ENCODE peak calls at places on chromosomes 13 and 19, in six cellular contexts. One of them, this sample, is unnamed.
A peak's percentile ranks its signal among the peaks of the same experiment; 100 is the strongest.

GRCh38 chr13:111491021-111491420 is 170.6 kb downstream of the TEX29 start:
- DNase-seq in HCT116: no peak
- DNase-seq in upper lobe of left lung: no peak
- DNase-seq in right atrium auricular region: no peak
- DNase-seq in heart right ventricle: no peak
- DNase-seq in aorta: no peak
- DNase-seq in this sample: no peak

GRCh38 chr13:59266478-59267063 is 897.2 kb downstream of the DIAPH3 start:
- DNase-seq in upper lobe of left lung: no peak
- DNase-seq in aorta: no peak
- DNase-seq in HCT116: no peak
- DNase-seq in right atrium auricular region: no peak
- DNase-seq in heart right ventricle: no peak
- DNase-seq in this sample: no peak

GRCh38 chr13:107339209-107339608 is 771.3 kb upstream of the ARGLU1 start:
- DNase-seq in aorta: no peak
- DNase-seq in right atrium auricular region: no peak
- DNase-seq in upper lobe of left lung: no peak
- DNase-seq in HCT116: no peak
- DNase-seq in heart right ventricle: no peak
- DNase-seq in this sample: no peak

GRCh38 chr13:28958018-28958417 is 137.9 kb downstream of the MTUS2 start:
- DNase-seq in upper lobe of left lung: no peak
- DNase-seq in aorta: no peak
- DNase-seq in HCT116: no peak
- DNase-seq in heart right ventricle: no peak
- DNase-seq in right atrium auricular region: no peak
- DNase-seq in this sample: no peak

GRCh38 chr13:51867062-51867461 is 5.3 kb downstream of the CCDC70 start:
- DNase-seq in right atrium auricular region: no peak
- DNase-seq in HCT116: no peak
- DNase-seq in heart right ventricle: no peak
- DNase-seq in aorta: no peak
- DNase-seq in upper lobe of left lung: no peak
- DNase-seq in this sample: no peak

GRCh38 chr13:111534646-111535461 is 214.4 kb downstream of the TEX29 start:
- DNase-seq in aorta: no peak
- DNase-seq in heart right ventricle: no peak
- DNase-seq in HCT116: no peak
- DNase-seq in upper lobe of left lung: no peak
- DNase-seq in right atrium auricular region: no peak
- DNase-seq in this sample: no peak

GRCh38 chr13:45336025-45336800 is 4.8 kb downstream of the TPT1 start:
- DNase-seq in heart right ventricle: no peak
- DNase-seq in right atrium auricular region: no peak
- DNase-seq in aorta: no peak
- DNase-seq in upper lobe of left lung: no peak
- DNase-seq in HCT116: no peak
- DNase-seq in this sample: no peak

GRCh38 chr13:41271456-41272285 is 8.3 kb upstream of the MTRF1 start:
- DNase-seq in upper lobe of left lung: no peak
- DNase-seq in HCT116: no peak
- DNase-seq in heart right ventricle: no peak
- DNase-seq in aorta: no peak
- DNase-seq in right atrium auricular region: no peak
- DNase-seq in this sample: peak; percentile 6

DNA sequence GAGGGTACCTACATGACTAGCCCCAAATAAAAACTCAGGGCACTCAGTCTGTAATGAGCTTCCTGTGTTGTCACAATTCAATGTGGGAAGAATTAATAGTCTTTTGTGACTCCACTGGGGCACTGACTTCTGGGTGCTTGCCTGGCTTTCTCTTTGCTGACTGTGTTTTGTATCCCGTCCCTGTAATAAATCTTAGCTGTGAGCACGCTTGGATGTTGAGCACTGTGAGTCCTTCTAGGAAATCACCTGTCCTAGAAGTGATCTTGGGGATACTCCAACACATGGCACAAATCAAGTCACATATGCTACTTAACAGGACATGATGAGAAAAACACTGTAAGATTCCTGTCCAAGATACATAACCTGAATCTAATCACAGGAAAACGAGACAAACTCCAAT is 83.0 kb downstream of the USP12 start:
- DNase-seq in heart right ventricle: no peak
- DNase-seq in right atrium auricular region: no peak
- DNase-seq in HCT116: no peak
- DNase-seq in aorta: no peak
- DNase-seq in upper lobe of left lung: no peak
- DNase-seq in this sample: no peak
- H3K36me3 ChIP-seq in heart right ventricle: peaks cover 9% of the 10 kb centered on the region
- H3K36me3 ChIP-seq in right atrium auricular region: peaks cover 6% of the 10 kb centered on the region
- H3K36me3 ChIP-seq in HCT116: peaks cover 12% of the 10 kb centered on the region
- H3K36me3 ChIP-seq in aorta: peaks cover 2% of the 10 kb centered on the region
- H3K36me3 ChIP-seq in upper lobe of left lung: no peaks in the 10 kb centered on the region
- H3K36me3 ChIP-seq in this sample: no peaks in the 10 kb centered on the region

DNA sequence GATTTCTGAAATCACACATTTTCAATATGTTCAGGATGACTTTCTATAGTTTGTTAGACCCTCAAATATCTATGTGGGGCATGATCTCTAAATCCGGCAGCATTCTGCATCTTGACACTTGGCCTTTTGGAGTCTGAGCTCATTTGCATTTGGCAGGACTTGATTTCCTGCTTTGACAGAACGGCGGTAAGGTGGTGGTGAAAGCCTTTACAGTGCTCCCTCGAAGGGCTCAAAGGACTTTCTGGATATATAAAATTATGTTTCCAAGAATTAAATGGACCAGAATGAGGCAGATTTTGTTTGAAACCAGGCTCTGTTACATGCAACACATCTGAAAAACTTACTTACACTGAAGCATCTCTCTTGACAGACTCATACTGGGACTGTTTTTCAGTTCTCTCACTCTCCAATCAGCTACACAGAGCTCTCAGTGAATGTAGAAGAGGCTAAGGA is 207.3 kb downstream of the SPRY2 start:
- DNase-seq in aorta: no peak
- DNase-seq in HCT116: no peak
- DNase-seq in upper lobe of left lung: peak; percentile 32
- DNase-seq in right atrium auricular region: no peak
- DNase-seq in heart right ventricle: peak; percentile 17
- DNase-seq in this sample: no peak
- H3K27ac ChIP-seq in aorta: peak overlapping the region; percentile 84
- H3K27ac ChIP-seq in HCT116: no peak overlapping the region
- H3K27ac ChIP-seq in upper lobe of left lung: peak overlapping the region; percentile 78
- H3K27ac ChIP-seq in right atrium auricular region: peak overlapping the region; percentile 80
- H3K27ac ChIP-seq in heart right ventricle: peak overlapping the region; percentile 92
- H3K27ac ChIP-seq in this sample: no peak overlapping the region

GRCh38 chr13:84131249-84131648 is 249.0 kb upstream of the SLITRK1 start:
- DNase-seq in right atrium auricular region: no peak
- DNase-seq in aorta: no peak
- DNase-seq in upper lobe of left lung: no peak
- DNase-seq in heart right ventricle: no peak
- DNase-seq in HCT116: no peak
- DNase-seq in this sample: no peak
- H3K36me3 ChIP-seq in right atrium auricular region: no peaks in the 10 kb centered on the region
- H3K36me3 ChIP-seq in aorta: no peaks in the 10 kb centered on the region
- H3K36me3 ChIP-seq in upper lobe of left lung: no peaks in the 10 kb centered on the region
- H3K36me3 ChIP-seq in heart right ventricle: no peaks in the 10 kb centered on the region
- H3K36me3 ChIP-seq in HCT116: no peaks in the 10 kb centered on the region
- H3K36me3 ChIP-seq in this sample: no peaks in the 10 kb centered on the region

DNA sequence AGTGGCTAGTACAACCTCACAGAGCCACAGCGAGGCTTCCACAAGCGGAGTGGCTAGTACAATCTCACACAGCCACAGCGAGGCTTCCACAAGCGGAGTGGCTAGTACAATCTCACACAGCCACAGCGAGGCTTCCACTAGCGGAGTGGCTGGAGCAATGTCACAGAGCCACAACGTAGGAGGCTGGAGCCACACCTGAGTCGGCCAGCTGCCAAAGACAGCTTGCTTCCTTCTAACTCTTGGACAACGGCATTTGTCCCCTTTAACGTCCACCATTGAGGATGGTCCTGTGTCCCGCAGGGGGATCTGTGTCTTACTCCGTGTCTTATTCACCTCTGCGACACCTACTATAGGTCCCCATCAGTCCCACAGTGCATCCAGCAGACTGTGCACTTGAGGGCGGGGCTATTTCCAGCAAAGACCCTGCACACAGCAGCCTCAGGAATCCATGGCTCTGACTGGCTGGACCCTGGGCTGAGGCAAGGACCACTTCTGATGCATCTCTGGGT is 3.7 kb downstream of the ZNF787 start:
- DNase-seq in aorta: no peak
- DNase-seq in right atrium auricular region: no peak
- DNase-seq in heart right ventricle: no peak
- DNase-seq in HCT116: no peak
- DNase-seq in upper lobe of left lung: no peak
- DNase-seq in this sample: no peak
- H3K27ac ChIP-seq in aorta: no peak overlapping the region
- H3K27ac ChIP-seq in right atrium auricular region: peak overlapping the region; percentile 97
- H3K27ac ChIP-seq in heart right ventricle: no peak overlapping the region
- H3K27ac ChIP-seq in HCT116: no peak overlapping the region
- H3K27ac ChIP-seq in upper lobe of left lung: no peak overlapping the region
- H3K27ac ChIP-seq in this sample: no peak overlapping the region

DNA sequence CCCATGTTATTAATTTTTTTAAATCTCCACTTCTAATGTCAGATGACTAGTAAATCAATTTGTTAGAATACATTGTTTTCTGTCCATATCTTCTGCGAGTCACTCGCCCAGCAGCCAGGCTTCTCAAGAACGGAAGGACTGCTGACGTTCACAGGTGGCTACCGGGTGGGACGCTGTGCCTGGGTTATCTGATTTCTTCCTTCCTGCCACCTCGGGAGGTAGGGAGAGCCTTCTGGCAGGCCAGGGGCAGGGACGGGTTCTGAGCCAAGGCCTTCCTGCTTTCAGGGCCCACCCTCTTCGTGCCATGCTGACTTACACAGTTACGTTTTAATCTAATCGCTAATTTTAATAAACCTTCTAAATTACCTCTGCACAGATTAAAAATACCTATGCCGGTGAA is 7.9 kb upstream of the C1QTNF9 start:
- DNase-seq in aorta: no peak
- DNase-seq in right atrium auricular region: no peak
- DNase-seq in heart right ventricle: no peak
- DNase-seq in upper lobe of left lung: no peak
- DNase-seq in HCT116: no peak
- DNase-seq in this sample: no peak
- H3K36me3 ChIP-seq in aorta: peaks cover 20% of the 10 kb centered on the region
- H3K36me3 ChIP-seq in right atrium auricular region: peaks cover 62% of the 10 kb centered on the region
- H3K36me3 ChIP-seq in heart right ventricle: peaks cover 14% of the 10 kb centered on the region
- H3K36me3 ChIP-seq in upper lobe of left lung: peaks cover 79% of the 10 kb centered on the region
- H3K36me3 ChIP-seq in HCT116: peaks cover 25% of the 10 kb centered on the region
- H3K36me3 ChIP-seq in this sample: peaks cover 80% of the 10 kb centered on the region

DNA sequence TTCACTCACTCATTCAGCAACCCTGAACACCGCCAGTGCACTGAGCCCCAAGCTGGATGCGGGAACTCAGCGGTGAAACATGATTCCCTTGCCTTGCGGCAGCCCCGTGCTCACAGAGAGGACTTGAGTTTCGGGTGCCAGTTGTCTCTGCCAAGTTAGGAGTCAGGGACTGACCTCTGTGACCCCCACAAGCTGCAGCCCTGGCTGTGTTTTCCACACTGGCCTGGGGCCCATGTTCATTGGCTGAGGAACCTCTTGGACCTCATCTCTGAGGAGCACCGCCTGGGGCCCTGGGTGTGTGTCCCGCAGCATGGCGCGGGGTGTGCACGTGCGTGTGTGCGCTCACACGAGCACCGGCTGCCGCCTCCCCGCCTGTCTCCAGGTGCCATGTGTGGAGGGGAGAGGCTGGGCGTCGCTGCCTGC is 31.0 kb downstream of the CAPN12 start:
- DNase-seq in right atrium auricular region: peak; percentile 79
- DNase-seq in upper lobe of left lung: no peak
- DNase-seq in heart right ventricle: peak; percentile 61
- DNase-seq in aorta: no peak
- DNase-seq in HCT116: no peak
- DNase-seq in this sample: no peak
- H3K27ac ChIP-seq in right atrium auricular region: peak overlapping the region; percentile 93
- H3K27ac ChIP-seq in upper lobe of left lung: no peak overlapping the region
- H3K27ac ChIP-seq in heart right ventricle: peak overlapping the region; percentile 91
- H3K27ac ChIP-seq in aorta: peak overlapping the region; percentile 6
- H3K27ac ChIP-seq in HCT116: no peak overlapping the region
- H3K27ac ChIP-seq in this sample: no peak overlapping the region

DNA sequence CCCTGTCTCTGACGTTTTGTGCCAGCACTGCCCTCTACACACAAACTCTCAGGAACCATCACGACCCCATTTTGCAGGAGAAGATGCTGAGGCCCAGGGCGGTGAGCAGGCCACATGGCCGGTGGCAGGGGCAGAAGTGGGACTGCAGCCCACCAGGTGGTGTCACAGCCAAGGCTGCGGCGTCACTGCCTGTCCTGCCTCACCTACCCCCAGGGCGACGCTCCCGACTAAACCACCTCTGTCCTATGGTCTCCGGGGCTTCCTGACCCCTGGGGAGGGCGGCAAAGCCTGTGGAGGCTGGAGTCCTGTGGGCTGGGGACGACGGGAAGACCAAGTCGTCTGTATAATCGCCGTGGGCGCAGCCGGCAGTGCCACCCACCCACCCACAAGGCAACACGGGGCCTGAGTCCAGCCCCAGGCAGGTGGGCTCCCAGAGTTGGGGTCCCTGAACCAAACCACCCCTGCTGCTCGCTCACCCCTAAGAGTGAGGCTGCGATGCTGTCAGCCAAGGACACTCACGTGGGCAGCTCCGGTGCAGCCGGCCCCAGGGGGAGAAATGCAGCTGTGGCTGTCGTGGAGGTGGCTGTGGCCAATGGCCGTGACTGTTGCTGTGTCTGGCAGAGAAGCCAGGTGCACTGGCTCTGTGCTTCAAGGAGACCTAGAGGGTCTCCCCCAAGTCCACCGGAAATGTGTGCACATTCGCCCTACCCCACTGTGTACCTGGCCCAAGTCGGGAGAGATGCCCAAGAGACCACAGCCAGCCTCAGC is 29.7 kb downstream of the RASA3 start:
- DNase-seq in upper lobe of left lung: peak; percentile 18
- DNase-seq in heart right ventricle: no peak
- DNase-seq in HCT116: no peak
- DNase-seq in aorta: peak; percentile 49
- DNase-seq in right atrium auricular region: peak; percentile 55
- DNase-seq in this sample: no peak
- H3K36me3 ChIP-seq in upper lobe of left lung: no peaks in the 10 kb centered on the region
- H3K36me3 ChIP-seq in heart right ventricle: no peaks in the 10 kb centered on the region
- H3K36me3 ChIP-seq in HCT116: no peaks in the 10 kb centered on the region
- H3K36me3 ChIP-seq in aorta: no peaks in the 10 kb centered on the region
- H3K36me3 ChIP-seq in right atrium auricular region: no peaks in the 10 kb centered on the region
- H3K36me3 ChIP-seq in this sample: peaks cover 24% of the 10 kb centered on the region

GRCh38 chr19:10005632-10006334 is 4.5 kb downstream of the COL5A3 start:
- DNase-seq in upper lobe of left lung: no peak
- DNase-seq in heart right ventricle: no peak
- DNase-seq in right atrium auricular region: no peak
- DNase-seq in aorta: no peak
- DNase-seq in HCT116: no peak
- DNase-seq in this sample: no peak
- H3K27ac ChIP-seq in upper lobe of left lung: peak overlapping the region; percentile 35
- H3K27ac ChIP-seq in heart right ventricle: peak overlapping the region; percentile 83
- H3K27ac ChIP-seq in right atrium auricular region: peak overlapping the region; percentile 79
- H3K27ac ChIP-seq in aorta: no peak overlapping the region
- H3K27ac ChIP-seq in HCT116: no peak overlapping the region
- H3K27ac ChIP-seq in this sample: no peak overlapping the region